ENCODE peak calls at places on chromosomes 6 and 20, in ten cellular contexts. One of them, this sample, is unnamed.

GRCh38 chr20:32237419-32237818 is 29.7 kb downstream of the POFUT1 start:
- DNase-seq in gastrocnemius medialis: no peak
- DNase-seq in right lobe of liver: no peak
- DNase-seq in uterus: no peak
- DNase-seq in A549: no peak
- DNase-seq in Peyer's patch: no peak
- DNase-seq in prostate gland: no peak
- DNase-seq in endothelial cell of umbilical vein: no peak
- DNase-seq in breast epithelium: no peak
- DNase-seq in lower leg skin: no peak
- DNase-seq in this sample: no peak

GRCh38 chr6:89661559-89661958 is 23.0 kb upstream of the LYRM2 start:
- DNase-seq in gastrocnemius medialis: no peak
- DNase-seq in right lobe of liver: no peak
- DNase-seq in uterus: no peak
- DNase-seq in A549: no peak
- DNase-seq in Peyer's patch: no peak
- DNase-seq in prostate gland: no peak
- DNase-seq in endothelial cell of umbilical vein: no peak
- DNase-seq in breast epithelium: no peak
- DNase-seq in lower leg skin: no peak
- DNase-seq in this sample: no peak

GRCh38 chr6:89950879-89951391 is 56.7 kb downstream of the GJA10 start:
- DNase-seq in gastrocnemius medialis: no peak
- DNase-seq in right lobe of liver: no peak
- DNase-seq in uterus: no peak
- DNase-seq in A549: no peak
- DNase-seq in Peyer's patch: no peak
- DNase-seq in prostate gland: no peak
- DNase-seq in endothelial cell of umbilical vein: no peak
- DNase-seq in breast epithelium: no peak
- DNase-seq in lower leg skin: no peak
- DNase-seq in this sample: no peak

GRCh38 chr6:30942338-30943060 is 1.7 kb downstream of the MUCL3 start:
- DNase-seq in gastrocnemius medialis: no peak
- DNase-seq in right lobe of liver: no peak
- DNase-seq in uterus: peak; percentile 48
- DNase-seq in A549: peak; percentile 87
- DNase-seq in Peyer's patch: peak; percentile 20
- DNase-seq in prostate gland: peak; percentile 22
- DNase-seq in endothelial cell of umbilical vein: peak; percentile 56
- DNase-seq in breast epithelium: peak; percentile 73
- DNase-seq in lower leg skin: peak; percentile 87
- DNase-seq in this sample: no peak

GRCh38 chr6:140485740-140486467 is 1111.5 kb upstream of the CITED2 start:
- DNase-seq in gastrocnemius medialis: no peak
- DNase-seq in right lobe of liver: no peak
- DNase-seq in uterus: peak; percentile 56
- DNase-seq in A549: peak; percentile 69
- DNase-seq in Peyer's patch: no peak
- DNase-seq in prostate gland: no peak
- DNase-seq in endothelial cell of umbilical vein: peak; percentile 13
- DNase-seq in breast epithelium: no peak
- DNase-seq in lower leg skin: no peak
- DNase-seq in this sample: peak; percentile 50

GRCh38 chr6:112307707-112308106 is 39.4 kb upstream of the RFPL4B start:
- DNase-seq in gastrocnemius medialis: no peak
- DNase-seq in right lobe of liver: no peak
- DNase-seq in uterus: no peak
- DNase-seq in A549: no peak
- DNase-seq in Peyer's patch: no peak
- DNase-seq in prostate gland: no peak
- DNase-seq in endothelial cell of umbilical vein: no peak
- DNase-seq in breast epithelium: no peak
- DNase-seq in lower leg skin: no peak
- DNase-seq in this sample: no peak

GRCh38 chr6:127518212-127518709 is 874 bp downstream of the MTCL3 start:
- DNase-seq in gastrocnemius medialis: no peak
- DNase-seq in right lobe of liver: no peak
- DNase-seq in uterus: no peak
- DNase-seq in A549: peak; percentile 40
- DNase-seq in Peyer's patch: no peak
- DNase-seq in prostate gland: no peak
- DNase-seq in endothelial cell of umbilical vein: no peak
- DNase-seq in breast epithelium: no peak
- DNase-seq in lower leg skin: no peak
- DNase-seq in this sample: no peak

GRCh38 chr6:37607949-37608348 is 89.7 kb downstream of the MDGA1 start:
- DNase-seq in gastrocnemius medialis: no peak
- DNase-seq in right lobe of liver: no peak
- DNase-seq in uterus: no peak
- DNase-seq in A549: no peak
- DNase-seq in Peyer's patch: no peak
- DNase-seq in prostate gland: no peak
- DNase-seq in endothelial cell of umbilical vein: peak; percentile 12
- DNase-seq in breast epithelium: no peak
- DNase-seq in lower leg skin: no peak
- DNase-seq in this sample: no peak

GRCh38 chr6:110509617-110510231 is 33.3 kb upstream of the SLC22A16 start:
- DNase-seq in gastrocnemius medialis: no peak
- DNase-seq in right lobe of liver: no peak
- DNase-seq in uterus: peak; percentile 25
- DNase-seq in A549: peak; percentile 66
- DNase-seq in Peyer's patch: no peak
- DNase-seq in prostate gland: no peak
- DNase-seq in endothelial cell of umbilical vein: peak; percentile 90
- DNase-seq in breast epithelium: no peak
- DNase-seq in lower leg skin: peak; percentile 3
- DNase-seq in this sample: no peak

GRCh38 chr6:151097207-151097606 is 142.6 kb upstream of the AKAP12 start:
- DNase-seq in gastrocnemius medialis: no peak
- DNase-seq in right lobe of liver: no peak
- DNase-seq in uterus: no peak
- DNase-seq in A549: no peak
- DNase-seq in Peyer's patch: no peak
- DNase-seq in prostate gland: no peak
- DNase-seq in endothelial cell of umbilical vein: no peak
- DNase-seq in breast epithelium: no peak
- DNase-seq in lower leg skin: no peak
- DNase-seq in this sample: no peak

GRCh38 chr20:35849726-35850125 is 77.9 kb downstream of the PHF20 start:
- DNase-seq in gastrocnemius medialis: no peak
- DNase-seq in right lobe of liver: no peak
- DNase-seq in uterus: no peak
- DNase-seq in A549: no peak
- DNase-seq in Peyer's patch: no peak
- DNase-seq in prostate gland: no peak
- DNase-seq in endothelial cell of umbilical vein: peak; percentile 22
- DNase-seq in breast epithelium: no peak
- DNase-seq in lower leg skin: no peak
- DNase-seq in this sample: no peak

GRCh38 chr20:5602346-5602745 is 147.9 kb upstream of the SHLD1 start:
- DNase-seq in gastrocnemius medialis: no peak
- DNase-seq in right lobe of liver: no peak
- DNase-seq in uterus: no peak
- DNase-seq in A549: no peak
- DNase-seq in Peyer's patch: no peak
- DNase-seq in prostate gland: no peak
- DNase-seq in endothelial cell of umbilical vein: no peak
- DNase-seq in breast epithelium: no peak
- DNase-seq in lower leg skin: no peak
- DNase-seq in this sample: no peak

GRCh38 chr20:45774933-45775332 is 16.8 kb downstream of the WFDC3 start:
- DNase-seq in gastrocnemius medialis: no peak
- DNase-seq in right lobe of liver: no peak
- DNase-seq in uterus: no peak
- DNase-seq in A549: no peak
- DNase-seq in Peyer's patch: no peak
- DNase-seq in prostate gland: no peak
- DNase-seq in endothelial cell of umbilical vein: no peak
- DNase-seq in breast epithelium: no peak
- DNase-seq in lower leg skin: peak; percentile 32
- DNase-seq in this sample: no peak
- TF ChIP-seq CTCF in gastrocnemius medialis: no peak
- TF ChIP-seq CTCF in right lobe of liver: no peak
- TF ChIP-seq CTCF in uterus: no peak
- TF ChIP-seq CTCF in A549: no peak
- TF ChIP-seq CTCF in Peyer's patch: no peak
- TF ChIP-seq CTCF in prostate gland: no peak
- TF ChIP-seq CTCF in endothelial cell of umbilical vein: no peak
- TF ChIP-seq CTCF in breast epithelium: no peak
- TF ChIP-seq CTCF in lower leg skin: no peak
- TF ChIP-seq CTCF in this sample: no peak

GRCh38 chr6:43427406-43428111 is at the start of gene ABCC10:
- DNase-seq in gastrocnemius medialis: peak; percentile 85
- DNase-seq in right lobe of liver: peak; percentile 96
- DNase-seq in uterus: peak; percentile 93
- DNase-seq in A549: peak; percentile 93
- DNase-seq in Peyer's patch: peak; percentile 93
- DNase-seq in prostate gland: peak; percentile 92
- DNase-seq in endothelial cell of umbilical vein: peak; percentile 95
- DNase-seq in breast epithelium: peak; percentile 94
- DNase-seq in lower leg skin: peak; percentile 98
- DNase-seq in this sample: peak; percentile 95
- TF ChIP-seq POLR2A in gastrocnemius medialis: peak; percentile 36
- TF ChIP-seq POLR2A in right lobe of liver: peak; percentile 72
- TF ChIP-seq POLR2A in uterus: peak; percentile 36
- TF ChIP-seq POLR2A in A549: peak; percentile 91
- TF ChIP-seq POLR2A in Peyer's patch: peak; percentile 67
- TF ChIP-seq POLR2A in prostate gland: peak; percentile 73
- TF ChIP-seq POLR2A in endothelial cell of umbilical vein: peak; percentile 94
- TF ChIP-seq POLR2A in breast epithelium: no peak
- TF ChIP-seq POLR2A in lower leg skin: no peak
- TF ChIP-seq POLR2A in this sample: peak; percentile 82

GRCh38 chr20:63567382-63568169 is 6.5 kb downstream of the HELZ2 start:
- DNase-seq in gastrocnemius medialis: no peak
- DNase-seq in right lobe of liver: no peak
- DNase-seq in uterus: no peak
- DNase-seq in A549: no peak
- DNase-seq in Peyer's patch: peak; percentile 75
- DNase-seq in prostate gland: no peak
- DNase-seq in endothelial cell of umbilical vein: no peak
- DNase-seq in breast epithelium: no peak
- DNase-seq in lower leg skin: no peak
- DNase-seq in this sample: no peak
- TF ChIP-seq CTCF in gastrocnemius medialis: no peak
- TF ChIP-seq CTCF in right lobe of liver: no peak
- TF ChIP-seq CTCF in uterus: no peak
- TF ChIP-seq CTCF in A549: no peak
- TF ChIP-seq CTCF in Peyer's patch: no peak
- TF ChIP-seq CTCF in prostate gland: no peak
- TF ChIP-seq CTCF in endothelial cell of umbilical vein: no peak
- TF ChIP-seq CTCF in breast epithelium: no peak
- TF ChIP-seq CTCF in lower leg skin: no peak
- TF ChIP-seq CTCF in this sample: no peak

GRCh38 chr6:70398783-70399730 is 14.3 kb upstream of the FAM135A start:
- DNase-seq in gastrocnemius medialis: no peak
- DNase-seq in right lobe of liver: no peak
- DNase-seq in uterus: no peak
- DNase-seq in A549: peak; percentile 92
- DNase-seq in Peyer's patch: no peak
- DNase-seq in prostate gland: peak; percentile 78
- DNase-seq in endothelial cell of umbilical vein: peak; percentile 49
- DNase-seq in breast epithelium: no peak
- DNase-seq in lower leg skin: no peak
- DNase-seq in this sample: peak; percentile 19
- TF ChIP-seq POLR2A in gastrocnemius medialis: no peak
- TF ChIP-seq POLR2A in right lobe of liver: peak; percentile 57
- TF ChIP-seq POLR2A in uterus: no peak
- TF ChIP-seq POLR2A in A549: no peak
- TF ChIP-seq POLR2A in Peyer's patch: peak; percentile 68
- TF ChIP-seq POLR2A in prostate gland: no peak
- TF ChIP-seq POLR2A in endothelial cell of umbilical vein: no peak
- TF ChIP-seq POLR2A in breast epithelium: no peak
- TF ChIP-seq POLR2A in lower leg skin: no peak
- TF ChIP-seq POLR2A in this sample: no peak

GRCh38 chr20:57618766-57619052 is 1.5 kb downstream of the ZBP1 start:
- DNase-seq in gastrocnemius medialis: no peak
- DNase-seq in right lobe of liver: no peak
- DNase-seq in uterus: no peak
- DNase-seq in A549: no peak
- DNase-seq in Peyer's patch: no peak
- DNase-seq in prostate gland: no peak
- DNase-seq in endothelial cell of umbilical vein: no peak
- DNase-seq in breast epithelium: no peak
- DNase-seq in lower leg skin: no peak
- DNase-seq in this sample: no peak
- TF ChIP-seq CTCF in gastrocnemius medialis: no peak
- TF ChIP-seq CTCF in right lobe of liver: no peak
- TF ChIP-seq CTCF in uterus: no peak
- TF ChIP-seq CTCF in A549: no peak
- TF ChIP-seq CTCF in Peyer's patch: no peak
- TF ChIP-seq CTCF in prostate gland: no peak
- TF ChIP-seq CTCF in endothelial cell of umbilical vein: no peak
- TF ChIP-seq CTCF in breast epithelium: no peak
- TF ChIP-seq CTCF in lower leg skin: no peak
- TF ChIP-seq CTCF in this sample: no peak